ENCODE peak calls at places on chromosome 2, in seven cellular contexts. W, Z, M, D, J, N and S are unnamed samples. For H3K4me1, the result is how much of the 10 kb centered on the place peaks cover.

GRCh38 chr2:65638438-65638837 is 206.0 kb upstream of the SPRED2 start:
- DNase-seq in J (no peak), M (no peak), D (no peak), Z (no peak), N (no peak), W (no peak), S (peak)

GRCh38 chr2:101546376-101547058 is 71.6 kb upstream of the RFX8 start:
- DNase-seq in Z (no peak), D (peak), J (no peak), W (peak), M (no peak), N (no peak), S (no peak)

GRCh38 chr2:64987001-64987962 is 1.9 kb upstream of the SLC1A4 start:
- DNase-seq in Z (no peak), N (no peak), M (no peak), J (no peak), W (no peak), D (peak), S (no peak)

GRCh38 chr2:17475285-17475684 is 43.0 kb downstream of the RAD51AP2 start:
- DNase-seq in N (no peak), W (no peak), M (no peak), J (no peak), D (no peak), Z (no peak), S (no peak)

GRCh38 chr2:180374502-180375281 is 367.6 kb upstream of the CWC22 start:
- DNase-seq in N (no peak), D (no peak), J (no peak), M (no peak), Z (no peak), W (no peak), S (no peak)

GRCh38 chr2:57180042-57180567 is 866.5 kb upstream of the VRK2 start:
- DNase-seq in J (no peak), D (peak), Z (no peak), M (no peak), W (no peak), N (no peak), S (no peak)

GRCh38 chr2:125837108-125837507 is 818.9 kb upstream of the GYPC start:
- DNase-seq in M (no peak), Z (no peak), W (no peak), D (no peak), N (no peak), J (no peak), S (peak)

GRCh38 chr2:231047270-231047921 is 9.3 kb upstream of the PSMD1 start:
- DNase-seq in M (no peak), D (no peak), J (no peak), N (no peak), W (no peak), Z (no peak), S (no peak)

GRCh38 chr2:219178377-219179175 is 501 bp downstream of the RETREG2 start:
- DNase-seq in J (peak), Z (no peak), N (peak), D (no peak), M (peak), W (no peak), S (peak)

GRCh38 chr2:86790134-86790827 is 432 bp downstream of the CD8A start:
- DNase-seq in M (no peak), J (no peak), Z (no peak), W (no peak), D (no peak), N (no peak), S (peak)

GRCh38 chr2:182463760-182464159 is 36.9 kb upstream of the PDE1A start:
- DNase-seq in M (no peak), W (no peak), N (no peak), Z (no peak), D (no peak), J (no peak), S (no peak)

GRCh38 chr2:79980816-79981215 is 323.7 kb downstream of the LRRTM1 start:
- DNase-seq in Z (no peak), J (no peak), D (no peak), M (no peak), W (no peak), N (no peak), S (no peak)

GRCh38 chr2:196291873-196292800 is 120.8 kb upstream of the STK17B start:
- DNase-seq in J (peak), N (no peak), M (no peak), D (no peak), Z (no peak), W (peak), S (peak)

GRCh38 chr2:199463000-199463692 is 5.4 kb upstream of the SATB2 start:
- DNase-seq in M (peak), Z (peak), W (no peak), J (peak), N (peak), D (peak), S (peak)

GRCh38 chr2:1742680-1743395 is 1.5 kb downstream of the PXDN start:
- DNase-seq in N (peak), M (peak), D (peak), Z (peak), W (no peak), J (peak), S (peak)
- TF ChIP-seq POLR2AphosphoS5 in N (peak), M (peak), D (peak), Z (no peak), W (no peak), J (peak), S (no peak)

GRCh38 chr2:46878240-46878877 is 37.2 kb downstream of the MCFD2 start:
- DNase-seq in N (no peak), D (no peak), M (no peak), J (no peak), Z (peak), W (no peak), S (no peak)
- H3K4me1 ChIP-seq in N (under half), D (under half), M (under half), J (under half), Z (under half), W (under half), S (under half)

GRCh38 chr2:70086278-70086837 is 919 bp upstream of the PCBP1 start:
- DNase-seq in J (peak), N (peak), D (peak), Z (peak), M (peak), W (peak), S (peak)
- TF ChIP-seq POLR2AphosphoS5 in J (peak), N (peak), D (no peak), Z (peak), M (no peak), W (peak), S (no peak)

GRCh38 chr2:230043025-230043424 is 25.7 kb downstream of the SLC16A14 start:
- DNase-seq in M (no peak), Z (no peak), N (no peak), D (no peak), J (no peak), W (no peak), S (no peak)
- H3K4me1 ChIP-seq in M (under half), Z (under half), N (under half), D (under half), J (under half), W (under half), S (under half)

GRCh38 chr2:190963088-190963487 is 50.9 kb downstream of the STAT1 start:
- DNase-seq in D (no peak), N (no peak), Z (no peak), M (no peak), J (no peak), W (no peak), S (no peak)

GRCh38 chr2:190959911-190960788 is 53.8 kb downstream of the STAT1 start:
- DNase-seq in M (no peak), D (no peak), W (no peak), Z (no peak), J (no peak), N (no peak), S (no peak)

GRCh38 chr2:190965580-190966222 is 48.3 kb downstream of the STAT1 start:
- DNase-seq in D (no peak), Z (no peak), J (no peak), W (no peak), N (no peak), M (no peak), S (no peak)

GRCh38 chr2:190961918-190962487 is 52.0 kb downstream of the STAT1 start:
- DNase-seq in W (no peak), Z (no peak), M (no peak), N (no peak), J (no peak), D (no peak), S (no peak)

GRCh38 chr2:190964170-190964795 is 49.7 kb downstream of the STAT1 start:
- DNase-seq in Z (no peak), D (no peak), J (no peak), N (no peak), W (no peak), M (no peak), S (no peak)
- TF ChIP-seq POLR2AphosphoS5 in Z (no peak), D (no peak), J (no peak), N (no peak), W (no peak), M (no peak), S (no peak)

GRCh38 chr2:55840460-55840859 is 83.1 kb downstream of the EFEMP1 start:
- DNase-seq in W (no peak), J (no peak), D (no peak), N (no peak), Z (no peak), M (no peak), S (no peak)
- H3K4me1 ChIP-seq in W (under half), J (under half), D (under half), N (under half), Z (under half), M (under half), S (under half)

GRCh38 chr2:110832740-110833139 is 100.4 kb downstream of the ACOXL start:
- DNase-seq in Z (no peak), D (no peak), M (no peak), N (no peak), W (no peak), J (no peak), S (no peak)

GRCh38 chr2:110823165-110823564 is 90.8 kb downstream of the ACOXL start:
- DNase-seq in W (no peak), N (no peak), M (no peak), D (no peak), Z (no peak), J (no peak), S (no peak)

GRCh38 chr2:110829413-110830146 is 97.2 kb downstream of the ACOXL start:
- DNase-seq in N (no peak), D (no peak), W (no peak), J (no peak), Z (no peak), M (no peak), S (no peak)

GRCh38 chr2:110827518-110827917 is 95.1 kb downstream of the ACOXL start:
- DNase-seq in W (no peak), D (no peak), M (no peak), J (no peak), Z (no peak), N (no peak), S (no peak)

GRCh38 chr2:110828330-110828729 is 96.0 kb downstream of the ACOXL start:
- DNase-seq in W (no peak), M (no peak), D (no peak), Z (no peak), N (no peak), J (no peak), S (no peak)
- TF ChIP-seq POLR2AphosphoS5 in W (no peak), M (no peak), D (no peak), Z (no peak), N (no peak), J (no peak), S (no peak)

GRCh38 chr2:207141381-207141780 is 24.4 kb downstream of the KLF7 start:
- DNase-seq in W (no peak), N (no peak), J (no peak), M (no peak), Z (no peak), D (no peak), S (no peak)
- H3K4me1 ChIP-seq in W (under half), N (under half), J (half or more), M (half or more), Z (half or more), D (under half), S (half or more)

DNA sequence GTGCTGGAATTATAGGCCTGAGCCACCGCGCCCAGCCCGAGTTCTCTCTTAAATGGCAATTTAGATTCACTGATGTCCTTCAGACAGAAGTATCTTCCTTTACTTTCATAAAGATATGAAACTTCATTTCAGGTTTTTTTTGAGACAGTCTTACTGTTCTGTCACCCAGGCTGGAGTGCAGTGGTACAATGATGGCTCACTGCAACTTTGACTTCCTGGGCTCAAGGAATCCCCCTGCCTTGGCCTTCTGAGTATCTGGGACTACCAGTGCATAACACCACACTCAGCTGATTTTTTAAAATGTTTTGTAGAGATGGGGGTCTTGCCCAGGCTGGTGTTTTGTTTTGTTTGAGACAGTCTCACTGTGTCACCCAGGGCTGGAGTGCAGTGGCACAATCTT is 13.2 kb downstream of the ITGB1BP1 start:
- DNase-seq in W (no peak), Z (no peak), M (no peak), N (no peak), J (no peak), D (no peak), S (no peak)
- TF ChIP-seq POLR2AphosphoS5 in W (no peak), Z (no peak), M (no peak), N (no peak), J (no peak), D (no peak), S (no peak)